ENCODE peak calls at places on chromosome 5, in six cellular contexts. B, D, T, R, S and N are unnamed samples.

GRCh38 chr5:104800440-104801048 is 1238.0 kb upstream of the NUDT12 start:
- DNase-seq in B (no peak), D (no peak), T (no peak), R (no peak), S (no peak), N (peak; percentile 16)

GRCh38 chr5:115246361-115246991 is 16.2 kb downstream of the PGGT1B start:
- DNase-seq in B (no peak), D (no peak), T (no peak), R (no peak), S (peak; percentile 55), N (peak; percentile 64)

GRCh38 chr5:39661026-39661779 is 236.4 kb upstream of the DAB2 start:
- DNase-seq in B (no peak), D (no peak), T (no peak), R (no peak), S (no peak), N (peak; percentile 87)

GRCh38 chr5:9045946-9046345 is 499.9 kb downstream of the SEMA5A start:
- DNase-seq in B (no peak), D (no peak), T (no peak), R (no peak), S (no peak), N (no peak)

GRCh38 chr5:2415678-2416077 is 335.8 kb downstream of the IRX2 start:
- DNase-seq in B (peak; percentile 69), D (no peak), T (no peak), R (no peak), S (no peak), N (no peak)

GRCh38 chr5:153425914-153426313 is 64.6 kb upstream of the GRIA1 start:
- DNase-seq in B (peak; percentile 80), D (no peak), T (no peak), R (no peak), S (no peak), N (peak; percentile 52)

GRCh38 chr5:150394103-150394502 is 18.6 kb downstream of the CD74 start:
- DNase-seq in B (no peak), D (no peak), T (no peak), R (no peak), S (no peak), N (no peak)

GRCh38 chr5:56286015-56286992 is 53.2 kb upstream of the ANKRD55 start:
- DNase-seq in B (no peak), D (no peak), T (no peak), R (no peak), S (peak; percentile 32), N (no peak)

GRCh38 chr5:56688402-56688801 is 126.9 kb upstream of the MAP3K1 start:
- DNase-seq in B (no peak), D (no peak), T (no peak), R (no peak), S (no peak), N (no peak)

GRCh38 chr5:169595172-169595820 is 11.7 kb downstream of the SPDL1 start:
- DNase-seq in B (no peak), D (no peak), T (no peak), R (no peak), S (no peak), N (no peak)

GRCh38 chr5:73119492-73120157 is 750 bp upstream of the TMEM171 start:
- DNase-seq in B (peak; percentile 74), D (peak; percentile 15), T (no peak), R (no peak), S (no peak), N (peak; percentile 63)

GRCh38 chr5:10432059-10433008 is 9.3 kb upstream of the ROPN1L start:
- DNase-seq in B (no peak), D (no peak), T (no peak), R (no peak), S (no peak), N (no peak)

GRCh38 chr5:55991768-55992486 is 2.8 kb downstream of the IL6ST start:
- DNase-seq in B (no peak), D (no peak), T (no peak), R (no peak), S (peak; percentile 38), N (no peak)

GRCh38 chr5:109224276-109224675 is 185.5 kb downstream of the PJA2 start:
- DNase-seq in B (no peak), D (no peak), T (no peak), R (no peak), S (no peak), N (no peak)

GRCh38 chr5:73412597-73412988 is 36.0 kb downstream of the FOXD1 start:
- DNase-seq in B (no peak), D (no peak), T (no peak), R (no peak), S (no peak), N (peak; percentile 1)

GRCh38 chr5:65032250-65032649 is 263.5 kb downstream of the CWC27 start:
- DNase-seq in B (no peak), D (no peak), T (no peak), R (no peak), S (peak; percentile 94), N (peak; percentile 77)

GRCh38 chr5:107108111-107108510 is 562.6 kb downstream of the EFNA5 start:
- DNase-seq in B (no peak), D (no peak), T (no peak), R (no peak), S (no peak), N (no peak)

GRCh38 chr5:102138243-102138653 is 157.8 kb downstream of the SLCO4C1 start:
- DNase-seq in B (no peak), D (no peak), T (no peak), R (no peak), S (no peak), N (no peak)

GRCh38 chr5:137583129-137583528 is 84.0 kb upstream of the SPOCK1 start:
- DNase-seq in B (no peak), D (no peak), T (no peak), R (no peak), S (no peak), N (no peak)

GRCh38 chr5:131773805-131774204 is 23.0 kb downstream of the FNIP1 start:
- DNase-seq in B (no peak), D (no peak), T (no peak), R (peak; percentile 76), S (no peak), N (no peak)

GRCh38 chr5:119323630-119324000 is 32.2 kb upstream of the TNFAIP8 start:
- DNase-seq in B (no peak), D (no peak), T (no peak), R (no peak), S (peak; percentile 54), N (peak; percentile 88)

GRCh38 chr5:148156609-148157008 is 11.7 kb upstream of the SPINK14 start:
- DNase-seq in B (no peak), D (no peak), T (no peak), R (no peak), S (no peak), N (no peak)

GRCh38 chr5:150358261-150359095 is 981 bp downstream of the TCOF1 start:
- DNase-seq in B (no peak), D (no peak), T (no peak), R (no peak), S (no peak), N (peak; percentile 60)

GRCh38 chr5:149203896-149204544 is 62.7 kb downstream of the ABLIM3 start:
- DNase-seq in B (no peak), D (no peak), T (no peak), R (no peak), S (no peak), N (peak; percentile 68)

GRCh38 chr5:123511290-123511647 is 708 bp upstream of the CSNK1G3 start:
- DNase-seq in B (no peak), D (no peak), T (no peak), R (peak; percentile 48), S (peak; percentile 52), N (peak; percentile 61)

GRCh38 chr5:126376443-126376842 is 46.8 kb upstream of the GRAMD2B start:
- DNase-seq in B (no peak), D (no peak), T (no peak), R (no peak), S (no peak), N (no peak)

GRCh38 chr5:34905564-34905963 is 9.7 kb downstream of the RAD1 start:
- DNase-seq in B (no peak), D (no peak), T (no peak), R (no peak), S (peak; percentile 49), N (peak; percentile 18)

GRCh38 chr5:13498279-13498678 is 446.2 kb downstream of the DNAH5 start:
- DNase-seq in B (no peak), D (no peak), T (no peak), R (no peak), S (no peak), N (no peak)

GRCh38 chr5:62538017-62538942 is 40.3 kb upstream of the LRRC70 start:
- DNase-seq in B (no peak), D (no peak), T (no peak), R (peak; percentile 19), S (peak; percentile 91), N (peak; percentile 78)

GRCh38 chr5:168433982-168434381 is 52.3 kb upstream of the RARS1 start:
- DNase-seq in B (no peak), D (peak; percentile 6), T (no peak), R (no peak), S (peak; percentile 13), N (no peak)

GRCh38 chr5:150138551-150139265 is 16.9 kb downstream of the PDGFRB start:
- DNase-seq in B (no peak), D (peak; percentile 77), T (no peak), R (no peak), S (peak; percentile 87), N (peak; percentile 66)

DNA sequence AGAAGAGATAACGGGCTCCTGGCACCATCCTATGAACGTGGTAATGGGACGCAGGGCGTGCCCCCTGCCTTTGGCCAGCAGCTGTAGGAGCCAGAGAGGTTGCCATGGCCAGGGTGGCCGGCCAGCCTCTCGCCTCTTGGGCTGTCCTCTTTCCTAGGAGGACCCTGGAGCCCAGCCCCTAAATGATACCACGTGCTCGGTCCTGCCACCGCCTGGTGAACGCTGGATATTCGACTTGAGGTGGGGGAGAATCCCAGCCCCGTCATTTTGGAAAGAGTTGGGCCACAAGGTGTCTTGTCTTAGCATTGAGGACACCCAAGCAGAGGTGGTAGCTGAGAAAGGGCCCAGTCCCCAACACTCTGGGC is 391 bp upstream of the NRG2 start:
- DNase-seq in B (no peak), D (no peak), T (no peak), R (no peak), S (no peak), N (peak; percentile 29)
- TF ChIP-seq CTCF in B (peak; percentile 26), D (no peak), T (no peak), R (peak; percentile 0), S (no peak), N (no peak)

GRCh38 chr5:38551020-38552017 is 5.1 kb downstream of the LIFR start:
- DNase-seq in B (no peak), D (no peak), T (no peak), R (no peak), S (peak; percentile 75), N (peak; percentile 72)
- TF ChIP-seq CTCF in B (no peak), D (peak; percentile 63), T (peak; percentile 67), R (peak; percentile 74), S (peak; percentile 73), N (peak; percentile 57)

DNA sequence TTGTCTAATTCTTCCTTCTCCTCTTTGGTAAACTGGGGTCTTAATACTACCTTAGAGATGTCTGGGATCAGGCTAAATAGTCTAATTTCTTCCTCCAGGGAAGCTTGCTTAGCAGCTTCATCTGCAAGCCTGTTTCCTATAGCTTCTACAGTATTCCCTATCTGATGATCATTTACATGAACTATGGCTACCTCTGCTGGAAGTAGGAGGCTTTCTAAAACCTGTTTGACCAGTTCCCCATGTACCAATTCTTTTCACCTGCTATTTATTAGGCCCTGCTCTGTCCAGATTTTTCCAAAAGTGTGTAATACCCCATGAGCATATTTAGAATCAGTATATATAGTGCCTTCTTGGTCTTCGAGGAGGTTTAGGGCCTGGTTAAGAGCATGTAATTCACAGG is 619.8 kb downstream of the HINT1 start:
- DNase-seq in B (no peak), D (no peak), T (no peak), R (no peak), S (no peak), N (no peak)
- TF ChIP-seq CTCF in B (no peak), D (no peak), T (no peak), R (no peak), S (no peak), N (peak; percentile 12)

GRCh38 chr5:141192110-141192725 is at the start of gene PCDHB10:
- DNase-seq in B (peak; percentile 92), D (peak; percentile 68), T (no peak), R (no peak), S (peak; percentile 14), N (peak; percentile 60)
- TF ChIP-seq CTCF in B (peak; percentile 72), D (peak; percentile 49), T (peak; percentile 41), R (peak; percentile 21), S (peak; percentile 39), N (peak; percentile 76)